ENCODE peak calls at places on chromosomes 13 and 19, in five cellular contexts. One of them, this sample, is unnamed.

GRCh38 chr19:52722062-52723005 is 12.5 kb downstream of the ZNF611 start:
- DNase-seq in K562: no peak
- DNase-seq in GM12878: no peak
- DNase-seq in HepG2: no peak
- DNase-seq in SK-N-SH: no peak
- DNase-seq in this sample: peak; percentile 93

GRCh38 chr19:2040647-2041435 is 10.2 kb downstream of the MKNK2 start:
- DNase-seq in HepG2: no peak
- DNase-seq in SK-N-SH: no peak
- DNase-seq in K562: no peak
- DNase-seq in GM12878: no peak
- DNase-seq in this sample: no peak

GRCh38 chr13:24892844-24893243 is 128.9 kb downstream of the RNF17 start:
- DNase-seq in GM12878: no peak
- DNase-seq in SK-N-SH: no peak
- DNase-seq in K562: no peak
- DNase-seq in HepG2: no peak
- DNase-seq in this sample: no peak

GRCh38 chr13:30108913-30109237 is 198.5 kb downstream of the KATNAL1 start:
- DNase-seq in K562: no peak
- DNase-seq in SK-N-SH: no peak
- DNase-seq in GM12878: no peak
- DNase-seq in HepG2: peak; percentile 33
- DNase-seq in this sample: no peak

GRCh38 chr19:30743702-30744101 is 371.5 kb downstream of the ZNF536 start:
- DNase-seq in HepG2: no peak
- DNase-seq in SK-N-SH: no peak
- DNase-seq in K562: no peak
- DNase-seq in GM12878: no peak
- DNase-seq in this sample: no peak

GRCh38 chr19:39370735-39371134 is 20.2 kb downstream of the PAF1 start:
- DNase-seq in K562: no peak
- DNase-seq in GM12878: no peak
- DNase-seq in HepG2: no peak
- DNase-seq in SK-N-SH: no peak
- DNase-seq in this sample: no peak

GRCh38 chr19:4338441-4339350 is at the start of gene STAP2:
- DNase-seq in GM12878: no peak
- DNase-seq in SK-N-SH: no peak
- DNase-seq in K562: peak; percentile 23
- DNase-seq in HepG2: peak; percentile 44
- DNase-seq in this sample: no peak

GRCh38 chr19:5691205-5691929 is 1.3 kb downstream of the RPL36 start:
- DNase-seq in SK-N-SH: peak; percentile 67
- DNase-seq in HepG2: no peak
- DNase-seq in K562: peak; percentile 65
- DNase-seq in GM12878: no peak
- DNase-seq in this sample: peak; percentile 31

GRCh38 chr13:35225582-35225981 is 250.9 kb downstream of the MAB21L1 start:
- DNase-seq in K562: no peak
- DNase-seq in HepG2: no peak
- DNase-seq in GM12878: no peak
- DNase-seq in SK-N-SH: no peak
- DNase-seq in this sample: no peak

GRCh38 chr13:63190219-63190618 is 1774.6 kb upstream of the PCDH20 start:
- DNase-seq in HepG2: no peak
- DNase-seq in K562: no peak
- DNase-seq in GM12878: no peak
- DNase-seq in SK-N-SH: peak; percentile 5
- DNase-seq in this sample: no peak

GRCh38 chr13:63184693-63185092 is 1769.0 kb upstream of the PCDH20 start:
- DNase-seq in GM12878: no peak
- DNase-seq in SK-N-SH: no peak
- DNase-seq in HepG2: peak; percentile 2
- DNase-seq in K562: no peak
- DNase-seq in this sample: peak; percentile 88

GRCh38 chr13:63190742-63191141 is 1775.1 kb upstream of the PCDH20 start:
- DNase-seq in GM12878: no peak
- DNase-seq in HepG2: no peak
- DNase-seq in K562: no peak
- DNase-seq in SK-N-SH: no peak
- DNase-seq in this sample: peak; percentile 53

GRCh38 chr13:63189712-63190111 is 1774.1 kb upstream of the PCDH20 start:
- DNase-seq in HepG2: no peak
- DNase-seq in SK-N-SH: no peak
- DNase-seq in K562: no peak
- DNase-seq in GM12878: no peak
- DNase-seq in this sample: no peak
- TF ChIP-seq SMC3 in HepG2: no peak
- TF ChIP-seq SMC3 in SK-N-SH: no peak
- TF ChIP-seq SMC3 in K562: no peak
- TF ChIP-seq SMC3 in GM12878: no peak
- TF ChIP-seq SMC3 in this sample: no peak

GRCh38 chr13:99281811-99282263 is 23.7 kb upstream of the GPR18 start:
- DNase-seq in GM12878: no peak
- DNase-seq in SK-N-SH: no peak
- DNase-seq in HepG2: no peak
- DNase-seq in K562: no peak
- DNase-seq in this sample: no peak
- H3K9ac ChIP-seq in GM12878: peak overlapping the region; percentile 2
- H3K9ac ChIP-seq in SK-N-SH: no peak overlapping the region
- H3K9ac ChIP-seq in HepG2: no peak overlapping the region
- H3K9ac ChIP-seq in K562: no peak overlapping the region
- H3K9ac ChIP-seq in this sample: no peak overlapping the region

GRCh38 chr19:29676586-29676985 is 11.3 kb downstream of the PLEKHF1 start:
- DNase-seq in SK-N-SH: no peak
- DNase-seq in GM12878: no peak
- DNase-seq in K562: no peak
- DNase-seq in HepG2: no peak
- DNase-seq in this sample: no peak

GRCh38 chr19:29675650-29676186 is 10.5 kb downstream of the PLEKHF1 start:
- DNase-seq in HepG2: no peak
- DNase-seq in K562: no peak
- DNase-seq in SK-N-SH: no peak
- DNase-seq in GM12878: no peak
- DNase-seq in this sample: no peak

GRCh38 chr19:29675120-29675649 is 9.9 kb downstream of the PLEKHF1 start:
- DNase-seq in GM12878: no peak
- DNase-seq in K562: no peak
- DNase-seq in SK-N-SH: no peak
- DNase-seq in HepG2: no peak
- DNase-seq in this sample: no peak

GRCh38 chr19:29678484-29679106 is 13.3 kb downstream of the PLEKHF1 start:
- DNase-seq in HepG2: peak; percentile 22
- DNase-seq in GM12878: no peak
- DNase-seq in SK-N-SH: peak; percentile 58
- DNase-seq in K562: no peak
- DNase-seq in this sample: no peak

DNA sequence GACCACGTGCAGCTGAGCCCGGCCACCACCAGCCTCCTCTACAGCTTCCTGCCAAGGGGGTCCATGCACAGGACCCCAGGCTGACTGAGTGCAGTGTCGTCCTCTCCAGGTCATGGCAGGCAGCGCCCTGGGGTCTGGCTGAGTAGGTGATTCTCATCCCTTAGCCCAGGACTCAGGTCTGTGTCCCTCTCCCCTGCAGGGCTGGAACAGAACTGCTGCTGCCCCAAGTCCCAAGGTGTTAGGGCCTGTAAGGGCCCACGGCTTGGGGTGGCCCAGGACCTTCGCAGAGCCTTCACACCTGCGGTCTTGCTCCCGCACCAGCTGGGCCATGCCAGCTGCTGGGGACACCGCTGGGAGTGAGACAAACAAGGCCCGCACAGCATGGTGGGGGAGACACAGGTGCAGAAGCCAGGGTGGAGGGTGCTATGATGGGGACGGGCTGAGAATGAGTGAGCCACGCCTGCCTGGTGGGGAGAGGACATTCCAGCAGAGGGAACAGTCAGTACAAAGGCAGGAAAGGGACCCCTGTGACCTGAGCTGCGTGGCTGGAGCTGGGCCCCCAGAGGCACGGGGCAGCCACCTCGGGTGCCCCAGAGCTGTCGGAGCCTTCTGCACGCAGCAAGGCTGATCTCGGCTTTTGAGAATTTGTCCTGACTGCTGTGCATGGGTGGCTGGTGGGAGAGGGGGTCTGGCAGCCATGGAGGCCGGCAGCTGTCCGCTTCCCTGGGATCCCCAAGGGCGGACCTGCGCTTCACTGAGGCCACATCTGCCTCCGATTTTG is 11.9 kb downstream of the PLEKHF1 start:
- DNase-seq in GM12878: no peak
- DNase-seq in SK-N-SH: no peak
- DNase-seq in HepG2: no peak
- DNase-seq in K562: no peak
- DNase-seq in this sample: no peak
- TF ChIP-seq SMC3 in GM12878: no peak
- TF ChIP-seq SMC3 in SK-N-SH: no peak
- TF ChIP-seq SMC3 in HepG2: no peak
- TF ChIP-seq SMC3 in K562: no peak
- TF ChIP-seq SMC3 in this sample: no peak

GRCh38 chr13:39510296-39510695 is 92.7 kb downstream of the LHFPL6 start:
- DNase-seq in HepG2: no peak
- DNase-seq in GM12878: peak; percentile 17
- DNase-seq in SK-N-SH: no peak
- DNase-seq in K562: no peak
- DNase-seq in this sample: no peak

GRCh38 chr13:39512687-39513086 is 90.3 kb downstream of the LHFPL6 start:
- DNase-seq in GM12878: no peak
- DNase-seq in SK-N-SH: no peak
- DNase-seq in K562: no peak
- DNase-seq in HepG2: no peak
- DNase-seq in this sample: no peak

GRCh38 chr13:39516140-39516539 is 86.9 kb downstream of the LHFPL6 start:
- DNase-seq in GM12878: no peak
- DNase-seq in K562: no peak
- DNase-seq in SK-N-SH: peak; percentile 38
- DNase-seq in HepG2: no peak
- DNase-seq in this sample: no peak

GRCh38 chr13:39509616-39510015 is 93.4 kb downstream of the LHFPL6 start:
- DNase-seq in SK-N-SH: no peak
- DNase-seq in HepG2: no peak
- DNase-seq in GM12878: no peak
- DNase-seq in K562: no peak
- DNase-seq in this sample: no peak

GRCh38 chr13:39515231-39515630 is 87.8 kb downstream of the LHFPL6 start:
- DNase-seq in SK-N-SH: no peak
- DNase-seq in GM12878: no peak
- DNase-seq in HepG2: no peak
- DNase-seq in K562: no peak
- DNase-seq in this sample: no peak
- H3K9ac ChIP-seq in SK-N-SH: no peak overlapping the region
- H3K9ac ChIP-seq in GM12878: no peak overlapping the region
- H3K9ac ChIP-seq in HepG2: no peak overlapping the region
- H3K9ac ChIP-seq in K562: no peak overlapping the region
- H3K9ac ChIP-seq in this sample: no peak overlapping the region

GRCh38 chr13:45527699-45528462 is 63.1 kb downstream of the COG3 start:
- DNase-seq in HepG2: peak; percentile 77
- DNase-seq in K562: no peak
- DNase-seq in GM12878: no peak
- DNase-seq in SK-N-SH: no peak
- DNase-seq in this sample: peak; percentile 74
- TF ChIP-seq SMC3 in HepG2: no peak
- TF ChIP-seq SMC3 in K562: no peak
- TF ChIP-seq SMC3 in GM12878: no peak
- TF ChIP-seq SMC3 in SK-N-SH: no peak
- TF ChIP-seq SMC3 in this sample: no peak

DNA sequence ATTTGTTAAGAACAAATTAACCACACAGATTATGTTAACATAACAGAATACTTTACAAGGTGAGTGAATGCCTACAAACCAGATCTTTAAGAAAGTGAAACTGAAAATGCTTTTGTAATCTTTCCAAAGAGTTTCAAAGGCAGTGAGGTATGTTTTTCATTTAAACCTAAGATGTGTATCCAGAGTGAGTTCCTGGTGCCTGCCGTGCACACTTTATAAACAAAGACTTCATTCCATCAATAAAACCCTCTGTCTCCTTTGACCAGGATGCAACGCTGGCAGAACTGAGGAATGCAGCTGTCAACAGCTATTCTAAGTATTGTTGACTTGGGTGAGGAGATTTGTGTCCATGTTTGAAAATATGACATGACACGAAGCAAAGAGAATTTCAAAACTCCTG is 344.6 kb downstream of the DNAJC15 start:
- DNase-seq in SK-N-SH: no peak
- DNase-seq in HepG2: no peak
- DNase-seq in GM12878: no peak
- DNase-seq in K562: no peak
- DNase-seq in this sample: peak; percentile 57
- H3K9ac ChIP-seq in SK-N-SH: no peak overlapping the region
- H3K9ac ChIP-seq in HepG2: no peak overlapping the region
- H3K9ac ChIP-seq in GM12878: no peak overlapping the region
- H3K9ac ChIP-seq in K562: no peak overlapping the region
- H3K9ac ChIP-seq in this sample: peak overlapping the region; percentile 24

GRCh38 chr19:56107626-56108351 is 13.3 kb downstream of the ZNF787 start:
- DNase-seq in SK-N-SH: no peak
- DNase-seq in HepG2: no peak
- DNase-seq in GM12878: no peak
- DNase-seq in K562: no peak
- DNase-seq in this sample: no peak
- TF ChIP-seq SMC3 in SK-N-SH: no peak
- TF ChIP-seq SMC3 in HepG2: no peak
- TF ChIP-seq SMC3 in GM12878: no peak
- TF ChIP-seq SMC3 in K562: no peak
- TF ChIP-seq SMC3 in this sample: no peak

DNA sequence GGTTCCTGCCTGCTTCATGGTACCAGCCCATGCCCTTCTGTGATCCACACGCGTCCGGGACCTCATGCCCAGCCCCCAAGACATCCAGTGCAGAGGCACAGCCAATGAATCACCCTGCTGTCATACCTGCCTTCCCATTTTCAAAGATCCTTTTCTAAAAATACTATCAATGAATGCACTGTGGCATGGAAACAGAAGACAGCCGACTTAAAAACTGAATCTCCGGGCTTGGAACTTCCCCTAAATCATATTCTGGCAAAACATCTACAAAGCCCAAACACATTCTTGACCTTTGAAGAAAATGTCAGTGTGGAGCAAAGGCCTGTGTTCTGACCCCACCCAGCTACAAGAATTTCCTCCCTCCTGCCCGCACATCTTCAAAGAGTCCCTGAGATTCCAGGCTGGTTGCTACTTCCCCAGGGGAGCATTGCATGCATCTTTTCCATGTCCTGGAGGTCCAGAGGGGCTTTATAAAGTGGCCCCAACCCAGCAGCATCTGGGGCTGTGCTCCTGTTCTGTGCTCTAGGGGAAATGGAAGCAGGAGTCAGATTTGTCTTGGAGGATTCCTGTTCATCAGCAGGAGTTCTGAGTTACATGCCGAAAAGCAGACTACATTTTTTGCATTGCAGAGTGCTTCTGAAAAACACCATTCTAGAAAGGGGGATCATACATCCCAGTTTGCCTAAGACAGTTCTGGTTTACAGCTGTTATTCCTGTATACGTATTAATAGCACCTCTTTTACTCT is 135.2 kb downstream of the USP12 start:
- DNase-seq in GM12878: no peak
- DNase-seq in HepG2: no peak
- DNase-seq in SK-N-SH: no peak
- DNase-seq in K562: no peak
- DNase-seq in this sample: no peak
- H3K9ac ChIP-seq in GM12878: no peak overlapping the region
- H3K9ac ChIP-seq in HepG2: no peak overlapping the region
- H3K9ac ChIP-seq in SK-N-SH: no peak overlapping the region
- H3K9ac ChIP-seq in K562: no peak overlapping the region
- H3K9ac ChIP-seq in this sample: no peak overlapping the region